ENCODE peak calls at places on chromosomes 11 and 22, in four cellular contexts. R is left ventricle myocardium inferior, E is dorsolateral prefrontal cortex, Y is lower lobe of right lung. A is an unnamed sample.
A peak's percentile ranks its signal among the peaks of the same experiment; 100 is the strongest.

GRCh38 chr11:12287009-12287373 is 90.4 kb upstream of the PARVA start:
- DNase-seq in R (no peak), Y (no peak), E (no peak), A (peak; percentile 86)

GRCh38 chr11:116525961-116526495 is 246.8 kb downstream of the BUD13 start:
- DNase-seq in R (no peak), E (no peak), Y (no peak), A (no peak)

GRCh38 chr11:113474362-113475159 is 637 bp downstream of the DRD2 start:
- DNase-seq in Y (peak; percentile 72), E (peak; percentile 47), R (peak; percentile 69), A (peak; percentile 6)

GRCh38 chr11:106391771-106392412 is 314.4 kb downstream of the AASDHPPT start:
- DNase-seq in Y (no peak), R (no peak), E (no peak), A (no peak)

GRCh38 chr22:44410396-44411056 is 87.5 kb downstream of the RTL6 start:
- DNase-seq in R (peak; percentile 28), Y (peak; percentile 33), E (no peak), A (no peak)

GRCh38 chr11:94897330-94897768 is 76.0 kb downstream of the CWC15 start:
- DNase-seq in Y (no peak), E (peak; percentile 35), R (peak; percentile 43), A (no peak)

GRCh38 chr22:41681616-41682015 is 7.1 kb downstream of the SNU13 start:
- DNase-seq in E (no peak), R (no peak), Y (no peak), A (no peak)

GRCh38 chr11:11000546-11001283 is 142.9 kb upstream of the ZBED5 start:
- DNase-seq in E (no peak), Y (no peak), R (no peak), A (no peak)

GRCh38 chr11:37574361-37574760 is 976.3 kb upstream of the RAG2 start:
- DNase-seq in E (no peak), Y (no peak), R (no peak), A (no peak)

DNA sequence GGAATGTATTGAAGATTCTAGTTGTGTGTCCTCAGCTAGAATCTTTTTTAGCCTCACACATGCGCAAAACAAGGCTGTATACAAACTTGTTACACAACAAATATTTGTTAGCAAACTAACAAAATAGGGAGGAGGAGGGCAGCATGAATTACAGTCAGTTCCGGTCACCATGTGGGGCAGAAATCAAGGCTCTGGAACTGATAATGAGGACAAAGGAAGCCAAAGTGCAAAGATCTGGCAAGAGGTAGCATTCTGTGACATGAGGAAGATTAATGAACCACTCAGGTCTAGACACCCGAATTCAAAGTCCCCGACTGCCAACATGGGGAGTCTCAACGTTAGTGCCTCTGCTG is 1.9 kb downstream of the SUN2 start:
- DNase-seq in R (no peak), E (no peak), Y (no peak), A (no peak)
- H3K4me3 ChIP-seq in R (peak overlapping the region; percentile 79), E (peak overlapping the region; percentile 73), Y (peak overlapping the region; percentile 72), A (peak overlapping the region; percentile 69)

DNA sequence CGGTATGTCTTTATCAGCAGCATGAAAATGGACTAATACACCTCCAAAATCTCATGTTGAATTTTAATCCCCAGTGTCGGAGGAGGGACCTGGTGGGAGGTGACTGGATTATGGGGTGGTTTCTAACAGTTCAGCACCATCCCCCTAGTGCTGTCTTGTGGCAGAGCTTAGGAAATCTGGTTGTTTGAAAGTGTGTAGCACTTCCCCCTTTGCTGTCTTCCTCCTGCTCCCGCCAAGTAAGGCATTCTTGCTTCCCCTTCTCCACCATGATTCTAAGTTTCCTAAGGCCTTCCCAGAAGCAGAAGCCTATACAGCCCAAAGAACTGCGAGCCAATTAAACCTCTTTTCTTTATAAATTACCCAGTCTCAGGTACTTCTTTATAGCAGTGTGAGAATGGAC is 4.0 kb downstream of the CD59 start:
- DNase-seq in E (no peak), Y (no peak), R (no peak), A (no peak)
- TF ChIP-seq CTCF in E (no peak), Y (no peak), R (no peak), A (no peak)

DNA sequence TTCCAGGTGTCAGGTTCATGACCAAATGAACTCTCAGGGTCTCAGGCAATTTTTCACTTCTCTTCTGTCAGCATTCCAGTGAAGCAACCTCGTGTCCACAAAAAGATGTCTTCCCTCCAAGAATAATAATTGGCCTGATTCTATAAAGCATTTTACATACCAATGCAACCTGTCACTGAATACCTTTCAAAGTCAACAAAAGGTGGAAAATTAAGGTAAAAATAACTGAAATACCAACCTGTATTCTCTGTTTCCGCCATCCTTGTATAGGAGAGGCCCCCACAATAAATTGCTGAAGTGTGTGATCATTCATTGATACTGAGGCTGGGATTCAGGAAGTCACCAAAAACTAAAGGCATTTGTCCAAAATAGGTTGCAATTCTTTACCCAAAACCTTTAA is 77.4 kb upstream of the TMEM45B start:
- DNase-seq in E (no peak), R (no peak), Y (no peak), A (no peak)
- H3K4me3 ChIP-seq in E (no peak overlapping the region), R (no peak overlapping the region), Y (no peak overlapping the region), A (no peak overlapping the region)

GRCh38 chr22:24432059-24432853 is 4.9 kb downstream of the ADORA2A start:
- DNase-seq in E (no peak), Y (no peak), R (peak; percentile 81), A (no peak)
- TF ChIP-seq CTCF in E (no peak), Y (no peak), R (no peak), A (no peak)